ENCODE peak calls at places on chromosomes 1 and 21, in five cellular contexts. H, E, U, C and Q are unnamed samples.

GRCh38 chr1:99589186-99589636 is 56.7 kb upstream of the PALMD start:
- DNase-seq in U (no peak), C (no peak), E (peak; percentile 46), H (no peak), Q (no peak)

GRCh38 chr1:57976218-57976617 is 552.4 kb upstream of the DAB1 start:
- DNase-seq in U (no peak), H (no peak), E (no peak), C (no peak), Q (no peak)

GRCh38 chr1:145961425-145962156 is 2.8 kb downstream of the ANKRD34A start:
- DNase-seq in H (peak; percentile 78), C (no peak), E (peak; percentile 49), U (no peak), Q (peak; percentile 36)

GRCh38 chr1:161503394-161503748 is 1.9 kb upstream of the FCGR2A start:
- DNase-seq in E (no peak), H (no peak), U (no peak), C (no peak), Q (no peak)

GRCh38 chr1:60984066-60984799 is 98.1 kb upstream of the NFIA start:
- DNase-seq in U (no peak), E (peak; percentile 3), C (no peak), H (no peak), Q (no peak)

GRCh38 chr1:35268282-35269189 is at the start of gene ZMYM4:
- DNase-seq in H (peak; percentile 98), C (peak; percentile 81), E (peak; percentile 91), U (peak; percentile 99), Q (peak; percentile 93)

GRCh38 chr1:207336559-207337467 is 15.3 kb downstream of the CD55 start:
- DNase-seq in U (peak; percentile 20), C (peak; percentile 91), H (no peak), E (no peak), Q (peak; percentile 44)

GRCh38 chr1:180926164-180926981 is 13.7 kb downstream of the KIAA1614 start:
- DNase-seq in E (peak; percentile 6), H (peak; percentile 75), C (no peak), U (no peak), Q (peak; percentile 49)

GRCh38 chr1:9867408-9868243 is 42.4 kb downstream of the CTNNBIP1 start:
- DNase-seq in C (peak; percentile 36), U (peak; percentile 21), E (peak; percentile 94), H (peak; percentile 90), Q (peak; percentile 69)

GRCh38 chr1:39098569-39099250 is 72.6 kb downstream of the NDUFS5 start:
- DNase-seq in H (peak; percentile 66), U (peak; percentile 82), C (no peak), E (peak; percentile 61), Q (peak; percentile 35)

GRCh38 chr1:17569200-17570139 is 30.0 kb downstream of the ARHGEF10L start:
- DNase-seq in C (no peak), U (no peak), H (no peak), E (peak; percentile 65), Q (no peak)

GRCh38 chr1:46769028-46769740 is 29.7 kb upstream of the CYP4B1 start:
- DNase-seq in H (no peak), E (no peak), U (no peak), C (no peak), Q (no peak)

GRCh38 chr1:15279576-15280230 is 32.7 kb downstream of the FHAD1 start:
- DNase-seq in U (no peak), H (no peak), E (no peak), C (no peak), Q (no peak)

GRCh38 chr1:81430955-81431646 is 369.6 kb upstream of the ADGRL2 start:
- DNase-seq in U (no peak), E (no peak), C (peak; percentile 12), H (no peak), Q (no peak)

GRCh38 chr21:38989745-38990423 is 184.2 kb downstream of the ETS2 start:
- DNase-seq in U (peak; percentile 87), C (no peak), H (no peak), E (no peak), Q (no peak)

GRCh38 chr1:32250893-32251716 is at the start of gene LCK:
- DNase-seq in E (peak; percentile 34), H (no peak), U (no peak), C (no peak), Q (peak; percentile 86)

GRCh38 chr1:56068210-56068609 is 511.2 kb downstream of the PLPP3 start:
- DNase-seq in U (no peak), C (no peak), E (no peak), H (no peak), Q (no peak)

GRCh38 chr1:227037121-227037520 is 97.0 kb downstream of the COQ8A start:
- DNase-seq in H (no peak), U (no peak), C (no peak), E (no peak), Q (no peak)

GRCh38 chr1:187605736-187606135 is 777.0 kb downstream of the PLA2G4A start:
- DNase-seq in H (no peak), U (no peak), C (no peak), E (no peak), Q (no peak)

GRCh38 chr21:41636636-41637625 is 129.0 kb upstream of the TMPRSS2 start:
- DNase-seq in U (no peak), E (no peak), H (no peak), C (no peak), Q (no peak)

GRCh38 chr1:18877282-18877681 is 17.8 kb upstream of the TAS1R2 start:
- DNase-seq in U (no peak), C (no peak), E (no peak), H (peak; percentile 57), Q (no peak)

GRCh38 chr1:204266504-204267034 is 52.8 kb upstream of the GOLT1A start:
- DNase-seq in H (no peak), C (no peak), E (peak; percentile 69), U (no peak), Q (no peak)

GRCh38 chr1:210231846-210232523 is 611 bp upstream of the SERTAD4 start:
- DNase-seq in C (no peak), H (no peak), E (peak; percentile 48), U (no peak), Q (no peak)

GRCh38 chr1:27037518-27037917 is 24.9 kb upstream of the TENT5B start:
- DNase-seq in E (no peak), U (no peak), C (no peak), H (no peak), Q (no peak)

GRCh38 chr1:152110365-152110859 is 4.8 kb downstream of the TCHH start:
- DNase-seq in C (no peak), U (no peak), E (peak; percentile 10), H (peak; percentile 78), Q (no peak)

GRCh38 chr1:53195211-53195909 is 1.3 kb upstream of the CPT2 start:
- DNase-seq in H (no peak), C (no peak), E (no peak), U (no peak), Q (no peak)

GRCh38 chr1:23629728-23630290 is 61.8 kb upstream of the RPL11 start:
- DNase-seq in C (no peak), H (no peak), U (no peak), E (no peak), Q (no peak)

GRCh38 chr1:27314169-27314568 is 7.8 kb upstream of the TMEM222 start:
- DNase-seq in E (no peak), C (no peak), H (no peak), U (no peak), Q (no peak)

GRCh38 chr21:31509108-31510017 is 150.1 kb upstream of the SOD1 start:
- DNase-seq in C (peak; percentile 41), U (no peak), H (no peak), E (peak; percentile 46), Q (peak; percentile 25)

GRCh38 chr1:41728403-41729202 is 190.1 kb downstream of the HIVEP3 start:
- DNase-seq in C (peak; percentile 100), E (peak; percentile 48), U (no peak), H (no peak), Q (peak; percentile 86)

GRCh38 chr1:223363057-223363855 is 720 bp downstream of the SUSD4 start:
- DNase-seq in C (no peak), U (no peak), E (peak; percentile 3), H (peak; percentile 79), Q (peak; percentile 12)

GRCh38 chr21:16176570-16176969 is 446.8 kb downstream of the USP25 start:
- DNase-seq in E (no peak), C (no peak), H (no peak), U (no peak), Q (no peak)

GRCh38 chr1:228228601-228229074 is 20.8 kb downstream of the OBSCN start:
- DNase-seq in U (peak; percentile 48), H (no peak), E (no peak), C (no peak), Q (no peak)

GRCh38 chr1:248890549-248891498 is 15.2 kb upstream of the PGBD2 start:
- DNase-seq in U (no peak), H (no peak), E (no peak), C (no peak), Q (no peak)

DNA sequence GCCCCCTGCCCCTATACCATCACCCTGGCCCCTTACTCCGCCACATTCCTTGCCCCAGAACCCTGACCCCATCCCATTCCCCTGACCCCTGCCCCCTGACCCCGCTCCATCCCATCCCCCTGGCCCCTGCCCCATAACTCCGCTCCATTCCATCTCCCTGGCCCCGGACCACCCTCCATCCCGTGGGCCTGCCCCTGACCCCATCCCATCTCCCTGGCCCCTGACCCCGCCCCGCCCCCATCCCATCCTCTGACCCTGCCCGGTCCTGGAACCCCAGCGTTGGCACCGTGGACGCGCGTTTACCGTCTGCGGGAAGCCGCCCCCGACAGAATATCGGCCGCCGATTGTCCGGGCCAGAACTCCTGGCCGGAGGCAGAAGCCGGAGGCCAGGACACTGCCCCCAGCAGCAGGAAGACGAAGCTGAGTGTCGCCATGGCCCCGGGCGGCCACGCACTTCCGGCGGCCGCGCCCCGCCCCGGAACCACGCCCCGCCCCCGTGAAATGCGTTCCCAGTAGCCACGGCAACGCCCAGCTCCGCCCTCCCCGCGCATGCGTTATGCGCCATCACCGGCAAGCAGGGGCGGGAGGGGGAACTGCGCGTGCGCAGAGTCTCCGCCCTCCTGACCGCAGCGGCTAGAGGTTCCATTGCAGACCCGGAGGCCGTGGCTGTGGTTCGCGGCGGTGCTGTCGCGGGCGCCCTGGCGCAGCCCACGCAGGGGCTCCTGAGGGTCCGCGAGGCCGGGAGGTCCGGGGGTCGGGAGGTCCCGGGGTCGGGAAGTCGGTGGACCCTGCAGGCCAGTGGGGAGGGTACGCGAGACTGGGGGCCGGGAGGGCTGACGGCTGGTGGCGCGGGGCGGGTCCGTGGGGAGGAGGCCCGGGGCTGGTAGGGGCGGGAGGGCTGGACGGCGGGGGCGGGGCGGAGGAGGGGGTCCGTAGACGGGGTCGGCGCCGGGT is at the start of gene POFUT2:
- DNase-seq in E (peak; percentile 98), C (peak; percentile 82), U (peak; percentile 87), H (peak; percentile 100), Q (peak; percentile 95)
- H3K4me3 ChIP-seq in E (peak within 1 kb of the TSS; percentile 57), C (peak within 1 kb of the TSS; percentile 98), U (peak within 1 kb of the TSS; percentile 77), H (peak within 1 kb of the TSS; percentile 61), Q (peak within 1 kb of the TSS; percentile 87)

DNA sequence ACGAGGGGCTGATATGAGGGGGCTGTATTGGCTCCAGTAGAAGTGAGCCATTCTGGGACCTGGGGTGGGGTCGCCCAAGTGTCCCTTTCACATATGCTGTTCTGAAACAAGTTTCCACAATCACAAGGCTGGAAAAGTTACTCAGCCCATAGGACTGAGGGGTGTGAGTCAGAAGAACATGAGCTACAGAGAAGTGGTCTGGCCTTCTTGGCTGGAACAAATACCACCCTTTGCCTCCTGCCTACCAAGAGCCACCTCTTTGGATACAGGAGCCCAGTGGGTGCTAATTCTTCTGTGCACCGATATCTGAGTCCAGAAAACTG is 42.4 kb downstream of the MEF2D start:
- DNase-seq in C (no peak), U (no peak), H (no peak), E (no peak), Q (no peak)
- TF ChIP-seq CTCF in C (no peak), U (no peak), H (no peak), E (no peak), Q (no peak)

GRCh38 chr1:117610036-117610435 is 4.2 kb downstream of the TENT5C start:
- DNase-seq in U (no peak), E (no peak), H (no peak), C (no peak), Q (no peak)
- H3K4me3 ChIP-seq in U (peak overlapping the region; percentile 25), E (no peak overlapping the region), H (peak overlapping the region; percentile 88), C (no peak overlapping the region), Q (no peak overlapping the region)

GRCh38 chr1:221032616-221033342 is 153.5 kb downstream of the HLX start:
- DNase-seq in E (no peak), C (no peak), H (no peak), U (no peak), Q (no peak)
- TF ChIP-seq CTCF in E (no peak), C (no peak), H (no peak), U (no peak), Q (no peak)